ENCODE peak calls at places on chromosomes 6 and 20, in ten cellular contexts. Q, U, V, E, O, J, F, M, N and D are unnamed samples.

GRCh38 chr6:110746680-110747079 is 68.6 kb downstream of the CDK19 start:
- DNase-seq in Q (no peak), U (peak), V (no peak), E (no peak), O (peak), J (no peak), F (no peak), M (no peak), N (no peak), D (no peak)

GRCh38 chr6:55108469-55109130 is 65.7 kb upstream of the HCRTR2 start:
- DNase-seq in Q (no peak), U (no peak), V (no peak), E (no peak), O (no peak), J (no peak), F (peak), M (no peak), N (no peak), D (no peak)

GRCh38 chr6:167665698-167666380 is 160.9 kb upstream of the AFDN start:
- DNase-seq in Q (no peak), U (no peak), V (no peak), E (no peak), O (no peak), J (no peak), F (no peak), M (no peak), N (no peak), D (no peak)

GRCh38 chr20:36827541-36828279 is 48.2 kb upstream of the TLDC2 start:
- DNase-seq in Q (no peak), U (no peak), V (no peak), E (no peak), O (no peak), J (no peak), F (no peak), M (peak), N (no peak), D (peak)

GRCh38 chr6:151196571-151196970 is 43.2 kb upstream of the AKAP12 start:
- DNase-seq in Q (peak), U (peak), V (no peak), E (no peak), O (peak), J (no peak), F (no peak), M (no peak), N (no peak), D (peak)

GRCh38 chr6:139753198-139753861 is 378.9 kb upstream of the CITED2 start:
- DNase-seq in Q (no peak), U (peak), V (no peak), E (no peak), O (peak), J (peak), F (no peak), M (no peak), N (no peak), D (peak)

GRCh38 chr20:10581823-10582222 is 92.0 kb downstream of the JAG1 start:
- DNase-seq in Q (no peak), U (no peak), V (no peak), E (no peak), O (no peak), J (peak), F (no peak), M (no peak), N (no peak), D (peak)

GRCh38 chr6:130913119-130913518 is 85.9 kb downstream of the SMLR1 start:
- DNase-seq in Q (no peak), U (no peak), V (no peak), E (no peak), O (no peak), J (no peak), F (no peak), M (peak), N (no peak), D (no peak)

GRCh38 chr6:7175463-7175862 is 67.7 kb downstream of the RREB1 start:
- DNase-seq in Q (no peak), U (peak), V (no peak), E (no peak), O (peak), J (no peak), F (no peak), M (no peak), N (no peak), D (peak)

GRCh38 chr20:46935394-46936017 is 40.9 kb downstream of the EYA2 start:
- DNase-seq in Q (no peak), U (no peak), V (no peak), E (no peak), O (no peak), J (no peak), F (no peak), M (no peak), N (no peak), D (no peak)

GRCh38 chr6:99350573-99350972 is 1.1 kb upstream of the FAXC start:
- DNase-seq in Q (no peak), U (no peak), V (no peak), E (no peak), O (no peak), J (no peak), F (no peak), M (no peak), N (peak), D (no peak)

GRCh38 chr20:51372966-51373365 is 169.6 kb downstream of the NFATC2 start:
- DNase-seq in Q (no peak), U (no peak), V (no peak), E (no peak), O (no peak), J (no peak), F (no peak), M (no peak), N (no peak), D (no peak)

GRCh38 chr6:90500458-90500857 is 86.4 kb downstream of the MAP3K7 start:
- DNase-seq in Q (no peak), U (no peak), V (no peak), E (no peak), O (no peak), J (no peak), F (no peak), M (no peak), N (no peak), D (no peak)

GRCh38 chr6:98653171-98653570 is 181.2 kb upstream of the POU3F2 start:
- DNase-seq in Q (no peak), U (no peak), V (no peak), E (no peak), O (no peak), J (peak), F (no peak), M (no peak), N (no peak), D (no peak)

GRCh38 chr20:46399401-46399800 is 7.0 kb downstream of the ELMO2 start:
- DNase-seq in Q (no peak), U (no peak), V (no peak), E (no peak), O (no peak), J (no peak), F (no peak), M (no peak), N (no peak), D (no peak)

GRCh38 chr20:1083431-1084080 is 34.8 kb upstream of the PSMF1 start:
- DNase-seq in Q (no peak), U (no peak), V (no peak), E (no peak), O (no peak), J (no peak), F (no peak), M (no peak), N (no peak), D (no peak)

GRCh38 chr6:146946559-146946958 is 257.7 kb upstream of the STXBP5 start:
- DNase-seq in Q (no peak), U (no peak), V (no peak), E (no peak), O (no peak), J (no peak), F (no peak), M (no peak), N (no peak), D (peak)

GRCh38 chr20:58647814-58648501 is 3.1 kb upstream of the STX16 start:
- DNase-seq in Q (no peak), U (peak), V (no peak), E (no peak), O (peak), J (peak), F (no peak), M (no peak), N (no peak), D (peak)

GRCh38 chr6:73030257-73030656 is 195.0 kb downstream of the KHDC1L start:
- DNase-seq in Q (no peak), U (no peak), V (no peak), E (no peak), O (no peak), J (no peak), F (no peak), M (no peak), N (no peak), D (no peak)

GRCh38 chr6:111710911-111711310 is 105.2 kb upstream of the TRAF3IP2 start:
- DNase-seq in Q (no peak), U (no peak), V (no peak), E (no peak), O (peak), J (no peak), F (no peak), M (no peak), N (peak), D (no peak)

GRCh38 chr6:13480631-13481501 is 6.5 kb downstream of the GFOD1 start:
- DNase-seq in Q (no peak), U (no peak), V (no peak), E (no peak), O (no peak), J (no peak), F (no peak), M (no peak), N (no peak), D (no peak)

GRCh38 chr6:149336529-149336928 is 19.0 kb downstream of the TAB2 start:
- DNase-seq in Q (no peak), U (no peak), V (no peak), E (no peak), O (no peak), J (no peak), F (no peak), M (no peak), N (no peak), D (no peak)

GRCh38 chr6:3748208-3748701 is 3.3 kb downstream of the PXDC1 start:
- DNase-seq in Q (peak), U (peak), V (peak), E (no peak), O (peak), J (peak), F (peak), M (peak), N (no peak), D (peak)

GRCh38 chr6:31156647-31157046 is 955 bp downstream of the CCHCR1 start:
- DNase-seq in Q (no peak), U (no peak), V (no peak), E (no peak), O (no peak), J (no peak), F (no peak), M (no peak), N (no peak), D (no peak)

GRCh38 chr20:12358006-12358654 is 440.4 kb downstream of the BTBD3 start:
- DNase-seq in Q (no peak), U (peak), V (no peak), E (no peak), O (peak), J (no peak), F (no peak), M (no peak), N (no peak), D (no peak)

GRCh38 chr20:40442181-40442963 is 246.7 kb downstream of the MAFB start:
- DNase-seq in Q (no peak), U (peak), V (no peak), E (no peak), O (peak), J (no peak), F (no peak), M (no peak), N (no peak), D (peak)

GRCh38 chr6:6390849-6391602 is 70.6 kb upstream of the F13A1 start:
- DNase-seq in Q (no peak), U (no peak), V (no peak), E (no peak), O (no peak), J (no peak), F (no peak), M (no peak), N (no peak), D (no peak)

GRCh38 chr20:9374480-9374879 is 139.9 kb upstream of the LAMP5 start:
- DNase-seq in Q (no peak), U (peak), V (no peak), E (no peak), O (peak), J (no peak), F (no peak), M (no peak), N (no peak), D (peak)